ENCODE peak calls at places on chromosomes 4 and X, in four cellular contexts. One of them, this sample, is unnamed.

GRCh38 chr4:20764353-20764752 is 64.1 kb downstream of the PACRGL start:
- DNase-seq in SK-N-SH: no peak
- DNase-seq in HepG2: no peak
- DNase-seq in K562: no peak
- DNase-seq in this sample: no peak

GRCh38 chrX:79243691-79244090 is 99.2 kb downstream of the GPR174 start:
- DNase-seq in K562: no peak
- DNase-seq in HepG2: no peak
- DNase-seq in SK-N-SH: no peak
- DNase-seq in this sample: no peak

GRCh38 chr4:186029731-186030421 is 39.1 kb upstream of the TLR3 start:
- DNase-seq in K562: no peak
- DNase-seq in HepG2: no peak
- DNase-seq in SK-N-SH: peak; percentile 73
- DNase-seq in this sample: no peak

GRCh38 chr4:55993994-55994657 is 45.4 kb downstream of the CEP135 start:
- DNase-seq in HepG2: no peak
- DNase-seq in K562: no peak
- DNase-seq in SK-N-SH: no peak
- DNase-seq in this sample: peak; percentile 31

GRCh38 chrX:40195368-40195767 is 97.6 kb upstream of the BCOR start:
- DNase-seq in SK-N-SH: no peak
- DNase-seq in HepG2: no peak
- DNase-seq in K562: no peak
- DNase-seq in this sample: no peak

GRCh38 chr4:82785248-82786003 is 13.2 kb downstream of the SCD5 start:
- DNase-seq in HepG2: peak; percentile 14
- DNase-seq in K562: peak; percentile 22
- DNase-seq in SK-N-SH: no peak
- DNase-seq in this sample: no peak

GRCh38 chr4:152258391-152258790 is 277.5 kb downstream of the FBXW7 start:
- DNase-seq in SK-N-SH: no peak
- DNase-seq in HepG2: no peak
- DNase-seq in K562: no peak
- DNase-seq in this sample: no peak

GRCh38 chr4:113212613-113213012 is 163.2 kb downstream of the ANK2 start:
- DNase-seq in K562: no peak
- DNase-seq in SK-N-SH: no peak
- DNase-seq in HepG2: no peak
- DNase-seq in this sample: no peak

GRCh38 chrX:141439651-141440050 is 144.9 kb downstream of the SPANXA1 start:
- DNase-seq in SK-N-SH: no peak
- DNase-seq in HepG2: no peak
- DNase-seq in K562: no peak
- DNase-seq in this sample: no peak

GRCh38 chrX:69024931-69025330 is 140.3 kb downstream of the PJA1 start:
- DNase-seq in HepG2: no peak
- DNase-seq in SK-N-SH: peak; percentile 41
- DNase-seq in K562: no peak
- DNase-seq in this sample: no peak

GRCh38 chr4:26131711-26132110 is 189.1 kb upstream of the RBPJ start:
- DNase-seq in K562: no peak
- DNase-seq in SK-N-SH: no peak
- DNase-seq in HepG2: no peak
- DNase-seq in this sample: peak; percentile 89

GRCh38 chr4:56783986-56784385 is 37.5 kb downstream of the SPINK2 start:
- DNase-seq in HepG2: no peak
- DNase-seq in K562: no peak
- DNase-seq in SK-N-SH: no peak
- DNase-seq in this sample: no peak

GRCh38 chr4:109294468-109295020 is 7.9 kb downstream of the COL25A1 start:
- DNase-seq in HepG2: no peak
- DNase-seq in SK-N-SH: no peak
- DNase-seq in K562: no peak
- DNase-seq in this sample: no peak

DNA sequence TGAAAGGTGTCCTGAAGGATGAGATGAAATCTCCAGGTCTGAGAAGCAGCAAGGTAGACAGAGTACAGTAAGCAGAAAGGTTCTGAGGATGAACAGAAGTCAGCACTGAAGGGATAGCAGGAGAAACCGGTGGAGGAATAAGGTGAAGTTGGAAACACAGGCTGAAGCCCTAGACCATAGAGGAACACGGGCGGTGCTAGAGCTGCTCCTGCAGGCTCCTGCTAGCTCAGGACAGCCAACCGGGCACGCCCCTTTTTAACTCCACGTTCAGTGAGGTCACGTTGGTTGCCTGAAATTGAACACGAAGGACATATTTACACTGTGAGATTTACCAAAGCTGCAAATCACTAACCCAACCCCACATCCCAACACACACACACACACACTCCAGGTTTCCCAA is 1886.4 kb upstream of the AGA start:
- DNase-seq in SK-N-SH: no peak
- DNase-seq in K562: no peak
- DNase-seq in HepG2: no peak
- DNase-seq in this sample: no peak
- TF ChIP-seq FOXM1 in SK-N-SH: no peak
- TF ChIP-seq FOXM1 in K562: no peak
- TF ChIP-seq FOXM1 in HepG2: no peak
- TF ChIP-seq FOXM1 in this sample: no peak

DNA sequence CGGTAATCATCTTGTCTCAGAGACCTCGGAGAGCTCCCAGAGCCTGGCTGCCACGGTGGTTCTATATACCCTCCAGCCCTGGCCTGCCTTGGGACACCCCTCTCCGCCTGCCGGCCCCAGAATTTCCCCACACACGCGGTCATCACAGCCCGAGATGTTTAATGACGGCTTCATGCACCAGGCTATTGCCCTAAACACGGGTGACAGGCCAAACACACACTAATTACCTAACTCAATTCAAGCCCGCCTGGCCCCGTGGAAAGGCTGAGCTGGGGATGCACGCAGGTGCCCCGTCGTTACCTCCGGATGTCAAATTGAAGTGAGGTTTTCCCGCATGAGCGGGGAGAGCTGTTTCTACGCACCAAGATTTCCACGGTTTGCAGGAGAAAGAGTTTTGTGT is 72.9 kb upstream of the PPP2R3B start:
- DNase-seq in SK-N-SH: no peak
- DNase-seq in HepG2: no peak
- DNase-seq in K562: no peak
- DNase-seq in this sample: no peak
- H3K9me3 ChIP-seq in SK-N-SH: no peaks in the 10 kb centered on the region
- H3K9me3 ChIP-seq in HepG2: no peaks in the 10 kb centered on the region
- H3K9me3 ChIP-seq in K562: peaks cover 1% of the 10 kb centered on the region
- H3K9me3 ChIP-seq in this sample: no peaks in the 10 kb centered on the region

GRCh38 chr4:121270384-121270783 is 106.3 kb upstream of the TNIP3 start:
- DNase-seq in HepG2: no peak
- DNase-seq in SK-N-SH: no peak
- DNase-seq in K562: no peak
- DNase-seq in this sample: no peak
- TF ChIP-seq FOXM1 in HepG2: no peak
- TF ChIP-seq FOXM1 in SK-N-SH: no peak
- TF ChIP-seq FOXM1 in K562: no peak
- TF ChIP-seq FOXM1 in this sample: no peak

DNA sequence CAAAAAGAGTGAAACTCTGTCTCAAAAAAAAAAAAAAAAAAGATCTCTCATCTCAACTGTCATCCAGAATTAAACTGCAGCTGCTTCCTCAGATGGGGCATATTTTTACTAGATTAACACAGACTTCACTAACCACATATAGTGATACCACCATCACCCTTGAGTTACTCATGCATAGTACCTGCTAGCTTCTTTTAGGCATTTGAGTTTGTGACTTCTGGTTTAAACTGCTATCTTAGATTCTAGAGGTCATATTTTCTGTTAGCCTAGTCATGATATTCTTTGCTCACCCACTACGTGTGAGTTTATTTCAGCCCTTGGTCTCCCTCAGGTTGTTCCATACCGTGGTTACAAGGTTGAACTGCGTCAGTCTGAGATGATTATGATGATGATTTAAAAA is 154.9 kb upstream of the BMP3 start:
- DNase-seq in HepG2: no peak
- DNase-seq in SK-N-SH: no peak
- DNase-seq in K562: no peak
- DNase-seq in this sample: peak; percentile 89
- H3K9me3 ChIP-seq in HepG2: no peaks in the 10 kb centered on the region
- H3K9me3 ChIP-seq in SK-N-SH: no peaks in the 10 kb centered on the region
- H3K9me3 ChIP-seq in K562: no peaks in the 10 kb centered on the region
- H3K9me3 ChIP-seq in this sample: no peaks in the 10 kb centered on the region

GRCh38 chr4:73871911-73872310 is 2.7 kb downstream of the CXCL1 start:
- DNase-seq in K562: no peak
- DNase-seq in HepG2: no peak
- DNase-seq in SK-N-SH: no peak
- DNase-seq in this sample: no peak

GRCh38 chr4:73870260-73870659 is 1.1 kb downstream of the CXCL1 start:
- DNase-seq in HepG2: no peak
- DNase-seq in SK-N-SH: no peak
- DNase-seq in K562: no peak
- DNase-seq in this sample: no peak

GRCh38 chr4:73872331-73873108 is 3.3 kb downstream of the CXCL1 start:
- DNase-seq in SK-N-SH: no peak
- DNase-seq in HepG2: no peak
- DNase-seq in K562: no peak
- DNase-seq in this sample: no peak

GRCh38 chr4:73869130-73870055 is at the start of gene CXCL1:
- DNase-seq in HepG2: no peak
- DNase-seq in SK-N-SH: peak; percentile 7
- DNase-seq in K562: peak; percentile 54
- DNase-seq in this sample: no peak

GRCh38 chr4:73870778-73871177 is 1.6 kb downstream of the CXCL1 start:
- DNase-seq in K562: no peak
- DNase-seq in HepG2: no peak
- DNase-seq in SK-N-SH: no peak
- DNase-seq in this sample: no peak
- TF ChIP-seq FOXM1 in K562: no peak
- TF ChIP-seq FOXM1 in HepG2: no peak
- TF ChIP-seq FOXM1 in SK-N-SH: no peak
- TF ChIP-seq FOXM1 in this sample: no peak

GRCh38 chr4:12286351-12286750 is 857.7 kb upstream of the HS3ST1 start:
- DNase-seq in HepG2: no peak
- DNase-seq in K562: no peak
- DNase-seq in SK-N-SH: no peak
- DNase-seq in this sample: no peak
- H3K9me3 ChIP-seq in HepG2: peaks cover 87% of the 10 kb centered on the region
- H3K9me3 ChIP-seq in K562: no peaks in the 10 kb centered on the region
- H3K9me3 ChIP-seq in SK-N-SH: peaks cover 4% of the 10 kb centered on the region
- H3K9me3 ChIP-seq in this sample: no peaks in the 10 kb centered on the region

GRCh38 chrX:120749141-120749846 is 119.4 kb upstream of the C1GALT1C1 start:
- DNase-seq in HepG2: no peak
- DNase-seq in K562: no peak
- DNase-seq in SK-N-SH: no peak
- DNase-seq in this sample: no peak
- TF ChIP-seq FOXM1 in HepG2: no peak
- TF ChIP-seq FOXM1 in K562: no peak
- TF ChIP-seq FOXM1 in SK-N-SH: no peak
- TF ChIP-seq FOXM1 in this sample: no peak

GRCh38 chr4:173524218-173525117 is 5.6 kb downstream of the HAND2 start:
- DNase-seq in K562: no peak
- DNase-seq in HepG2: no peak
- DNase-seq in SK-N-SH: peak; percentile 42
- DNase-seq in this sample: no peak

GRCh38 chr4:173526724-173527102 is 3.3 kb downstream of the HAND2 start:
- DNase-seq in SK-N-SH: peak; percentile 27
- DNase-seq in K562: no peak
- DNase-seq in HepG2: no peak
- DNase-seq in this sample: no peak

GRCh38 chr4:173527103-173527876 is 2.7 kb downstream of the HAND2 start:
- DNase-seq in HepG2: no peak
- DNase-seq in SK-N-SH: no peak
- DNase-seq in K562: no peak
- DNase-seq in this sample: no peak

GRCh38 chr4:173525118-173526033 is 4.7 kb downstream of the HAND2 start:
- DNase-seq in K562: no peak
- DNase-seq in HepG2: no peak
- DNase-seq in SK-N-SH: peak; percentile 27
- DNase-seq in this sample: no peak

GRCh38 chr4:173526034-173526482 is 4.0 kb downstream of the HAND2 start:
- DNase-seq in HepG2: no peak
- DNase-seq in SK-N-SH: peak; percentile 17
- DNase-seq in K562: no peak
- DNase-seq in this sample: no peak
- H3K9me3 ChIP-seq in HepG2: no peaks in the 10 kb centered on the region
- H3K9me3 ChIP-seq in SK-N-SH: no peaks in the 10 kb centered on the region
- H3K9me3 ChIP-seq in K562: peaks cover 3% of the 10 kb centered on the region
- H3K9me3 ChIP-seq in this sample: no peaks in the 10 kb centered on the region

GRCh38 chr4:1307951-1308735 is 18.5 kb downstream of the MAEA start:
- DNase-seq in SK-N-SH: no peak
- DNase-seq in K562: no peak
- DNase-seq in HepG2: no peak
- DNase-seq in this sample: no peak
- TF ChIP-seq FOXM1 in SK-N-SH: no peak
- TF ChIP-seq FOXM1 in K562: no peak
- TF ChIP-seq FOXM1 in HepG2: no peak
- TF ChIP-seq FOXM1 in this sample: no peak

This sample was measured in GM12878.